ENCODE peak calls at places on chromosomes 5 and 9, in eight cellular contexts. Z, Q, F, O, N, C, E and G are unnamed samples.

GRCh38 chr9:81268048-81268447 is 421.3 kb downstream of the TLE1 start:
- DNase-seq in Z (no peak), Q (peak; percentile 89), F (no peak), O (peak; percentile 26), N (no peak), C (no peak), E (no peak), G (no peak)

GRCh38 chr9:111588846-111589245 is 10.6 kb downstream of the PTGR1 start:
- DNase-seq in Z (no peak), Q (no peak), F (no peak), O (no peak), N (no peak), C (no peak), E (no peak), G (no peak)

GRCh38 chr5:169609716-169610115 is 26.1 kb downstream of the SPDL1 start:
- DNase-seq in Z (no peak), Q (no peak), F (no peak), O (no peak), N (no peak), C (no peak), E (no peak), G (no peak)

GRCh38 chr5:128632264-128632663 is 94.2 kb upstream of the FBN2 start:
- DNase-seq in Z (no peak), Q (no peak), F (no peak), O (peak; percentile 25), N (no peak), C (no peak), E (no peak), G (no peak)

GRCh38 chr5:145478651-145479050 is 356.5 kb downstream of the PRELID2 start:
- DNase-seq in Z (no peak), Q (peak; percentile 76), F (no peak), O (no peak), N (no peak), C (no peak), E (peak; percentile 14), G (no peak)

GRCh38 chr5:124746916-124747769 is 704 bp upstream of the ZNF608 start:
- DNase-seq in Z (peak; percentile 80), Q (peak; percentile 94), F (peak; percentile 88), O (peak; percentile 95), N (peak; percentile 90), C (peak; percentile 12), E (peak; percentile 88), G (peak; percentile 71)

GRCh38 chr9:76651114-76651697 is 113.0 kb upstream of the PCA3 start:
- DNase-seq in Z (no peak), Q (no peak), F (no peak), O (no peak), N (no peak), C (no peak), E (no peak), G (no peak)

GRCh38 chr9:36893148-36893547 is 140.9 kb downstream of the PAX5 start:
- DNase-seq in Z (no peak), Q (no peak), F (no peak), O (no peak), N (peak; percentile 36), C (no peak), E (no peak), G (no peak)

GRCh38 chr9:109905472-109905871 is 125.5 kb downstream of the PALM2AKAP2 start:
- DNase-seq in Z (no peak), Q (no peak), F (no peak), O (no peak), N (no peak), C (no peak), E (no peak), G (no peak)

GRCh38 chr9:109908459-109909390 is 128.7 kb downstream of the PALM2AKAP2 start:
- DNase-seq in Z (no peak), Q (peak; percentile 96), F (no peak), O (peak; percentile 57), N (no peak), C (no peak), E (no peak), G (no peak)

GRCh38 chr9:109907400-109907799 is 127.4 kb downstream of the PALM2AKAP2 start:
- DNase-seq in Z (no peak), Q (no peak), F (no peak), O (no peak), N (no peak), C (no peak), E (no peak), G (no peak)

GRCh38 chr9:109907810-109908458 is 127.9 kb downstream of the PALM2AKAP2 start:
- DNase-seq in Z (no peak), Q (no peak), F (no peak), O (no peak), N (no peak), C (no peak), E (no peak), G (no peak)

GRCh38 chr9:109906766-109907382 is 126.9 kb downstream of the PALM2AKAP2 start:
- DNase-seq in Z (no peak), Q (peak; percentile 71), F (no peak), O (peak; percentile 54), N (no peak), C (no peak), E (no peak), G (no peak)
- TF ChIP-seq CTCF in Z (no peak), Q (peak; percentile 27), F (no peak), O (no peak), N (no peak), C (no peak), E (no peak), G (no peak)

GRCh38 chr5:168047043-168047668 is 244.3 kb upstream of the WWC1 start:
- DNase-seq in Z (peak; percentile 41), Q (peak; percentile 22), F (peak; percentile 50), O (no peak), N (no peak), C (peak; percentile 11), E (peak; percentile 81), G (peak; percentile 29)
- TF ChIP-seq CTCF in Z (peak; percentile 55), Q (peak; percentile 35), F (peak; percentile 66), O (peak; percentile 18), N (no peak), C (no peak), E (peak; percentile 64), G (peak; percentile 65)

GRCh38 chr9:123997665-123998277 is 13.8 kb upstream of the LHX2 start:
- DNase-seq in Z (no peak), Q (peak; percentile 19), F (no peak), O (no peak), N (no peak), C (peak; percentile 62), E (peak; percentile 29), G (no peak)

GRCh38 chr9:123998970-123999621 is 12.5 kb upstream of the LHX2 start:
- DNase-seq in Z (no peak), Q (no peak), F (no peak), O (no peak), N (no peak), C (peak; percentile 50), E (no peak), G (no peak)

GRCh38 chr9:123998278-123998925 is 13.2 kb upstream of the LHX2 start:
- DNase-seq in Z (no peak), Q (no peak), F (no peak), O (no peak), N (no peak), C (no peak), E (no peak), G (no peak)

GRCh38 chr9:123999668-124000067 is 11.9 kb upstream of the LHX2 start:
- DNase-seq in Z (no peak), Q (no peak), F (no peak), O (no peak), N (no peak), C (no peak), E (no peak), G (no peak)

DNA sequence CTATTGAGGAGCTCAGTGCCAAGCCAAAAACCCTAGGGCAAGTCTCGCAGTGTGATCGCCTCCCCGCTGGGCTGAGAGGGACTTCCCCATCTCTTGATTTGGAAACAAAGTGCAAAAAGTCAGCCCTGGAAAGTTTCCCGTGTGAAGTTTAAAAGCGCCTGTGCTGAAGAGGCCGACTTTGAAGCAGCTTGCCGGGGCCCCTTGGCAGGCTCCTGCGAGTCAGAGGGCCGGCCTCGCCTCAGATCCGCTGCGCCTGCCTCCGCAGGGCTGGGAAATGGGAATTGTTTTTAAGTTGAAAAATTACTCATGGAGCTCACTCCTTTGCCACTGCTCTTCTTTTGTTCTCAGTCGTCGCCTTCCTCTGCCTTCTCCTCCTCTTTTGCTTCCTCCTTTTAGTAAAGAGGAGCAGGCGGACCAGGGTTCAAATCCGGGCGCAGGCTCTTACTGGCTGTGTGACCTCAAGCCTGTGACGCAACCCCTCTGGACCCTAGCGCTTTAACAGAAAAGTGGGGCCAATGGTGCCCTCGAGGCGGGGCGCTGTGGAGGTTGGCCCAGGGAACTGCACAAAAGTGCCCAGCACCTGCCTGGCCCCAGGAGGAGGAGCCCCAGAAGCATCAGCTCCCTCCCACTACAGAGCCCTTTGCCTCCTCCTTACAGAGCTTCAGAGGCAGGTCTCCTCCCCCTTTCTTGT is 14.7 kb upstream of the LHX2 start:
- DNase-seq in Z (no peak), Q (no peak), F (no peak), O (no peak), N (no peak), C (peak; percentile 83), E (no peak), G (no peak)
- TF ChIP-seq CTCF in Z (no peak), Q (no peak), F (no peak), O (no peak), N (no peak), C (no peak), E (no peak), G (no peak)

GRCh38 chr5:149616727-149617284 is 35.5 kb downstream of the ARHGEF37 start:
- DNase-seq in Z (no peak), Q (no peak), F (no peak), O (no peak), N (no peak), C (peak; percentile 41), E (no peak), G (no peak)

GRCh38 chr5:149615976-149616375 is 34.7 kb downstream of the ARHGEF37 start:
- DNase-seq in Z (no peak), Q (no peak), F (no peak), O (no peak), N (no peak), C (no peak), E (no peak), G (no peak)

GRCh38 chr5:149610583-149611250 is 29.4 kb downstream of the ARHGEF37 start:
- DNase-seq in Z (no peak), Q (no peak), F (no peak), O (no peak), N (no peak), C (no peak), E (no peak), G (no peak)

GRCh38 chr5:149611327-149611726 is 30.0 kb downstream of the ARHGEF37 start:
- DNase-seq in Z (no peak), Q (peak; percentile 94), F (no peak), O (peak; percentile 35), N (no peak), C (no peak), E (peak; percentile 15), G (no peak)

DNA sequence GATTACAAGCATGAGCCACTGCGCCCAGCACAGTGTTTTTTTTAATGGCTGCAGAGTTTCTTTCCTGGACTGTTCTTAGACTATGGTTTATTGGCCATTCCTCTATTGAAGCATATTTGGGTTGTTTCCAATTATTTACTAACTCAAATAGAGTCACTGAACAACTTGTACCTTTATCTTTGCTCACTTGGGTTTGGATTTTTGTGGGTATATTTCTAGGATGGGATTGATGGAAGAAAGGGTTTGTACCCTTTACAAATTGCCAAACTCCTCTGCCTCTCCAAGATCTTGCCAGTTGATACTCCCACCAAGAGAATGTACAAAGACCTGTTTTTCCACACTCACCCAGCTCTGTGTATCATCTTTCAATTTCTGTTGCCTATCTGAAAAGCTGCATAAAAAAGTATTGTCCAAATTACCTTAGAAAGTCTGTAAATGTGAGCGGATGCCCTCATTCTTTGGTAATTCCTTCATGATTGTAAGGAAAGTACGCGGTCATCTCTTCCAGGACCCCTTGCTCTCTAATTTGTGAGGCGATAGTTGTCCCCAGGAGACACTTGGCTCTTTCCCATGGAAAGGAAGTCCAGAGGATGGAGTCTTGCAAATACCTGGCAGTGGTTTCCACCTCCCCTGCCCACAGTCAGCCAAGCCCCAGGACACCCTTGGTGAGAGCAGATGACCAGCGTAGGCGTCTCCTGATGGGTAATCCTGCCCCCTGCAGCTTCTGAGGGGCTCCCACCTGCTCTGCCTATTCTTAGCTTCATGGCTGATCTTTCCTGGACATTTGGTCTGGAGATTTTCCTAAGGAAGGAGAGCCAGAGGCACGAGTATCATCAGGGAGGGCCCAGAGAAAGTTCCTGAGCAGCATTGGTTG is 33.0 kb downstream of the ARHGEF37 start:
- DNase-seq in Z (no peak), Q (no peak), F (no peak), O (no peak), N (no peak), C (no peak), E (no peak), G (no peak)
- TF ChIP-seq CTCF in Z (no peak), Q (no peak), F (no peak), O (no peak), N (no peak), C (no peak), E (no peak), G (no peak)